ENCODE peak calls at places on chromosomes 13 and 19, in nine cellular contexts. S is H54, F is IMR-90, R is A549, B is right lobe of liver, I is prostate gland, P is stomach, K is uterus, H is sigmoid colon. W is an unnamed sample.

GRCh38 chr19:27750697-27751391 is 1462.1 kb downstream of the UQCRFS1 start:
- DNase-seq in I (no peak), R (no peak), B (no peak), K (peak; percentile 2), P (peak; percentile 13), F (no peak), H (peak; percentile 9), S (no peak), W (no peak)

GRCh38 chr19:17614476-17614875 is 59.0 kb downstream of the COLGALT1 start:
- DNase-seq in K (no peak), S (no peak), H (no peak), I (no peak), P (no peak), R (no peak), B (no peak), F (no peak), W (no peak)

GRCh38 chr13:76425930-76426329 is 460.3 kb downstream of the KCTD12 start:
- DNase-seq in R (no peak), P (no peak), H (no peak), K (no peak), I (no peak), S (no peak), F (peak; percentile 93), B (no peak), W (no peak)

GRCh38 chr13:33510350-33510749 is 224.8 kb upstream of the STARD13 start:
- DNase-seq in I (no peak), H (no peak), S (no peak), R (no peak), F (no peak), K (no peak), B (no peak), P (no peak), W (no peak)

GRCh38 chr13:80787604-80788003 is 446.7 kb upstream of the SPRY2 start:
- DNase-seq in H (no peak), I (no peak), F (no peak), B (no peak), P (no peak), S (no peak), R (no peak), K (no peak), W (no peak)

GRCh38 chr19:7790416-7790815 is 27.4 kb downstream of the CLEC4M start:
- DNase-seq in F (no peak), P (no peak), I (no peak), H (no peak), S (no peak), K (no peak), R (no peak), B (no peak), W (no peak)

GRCh38 chr19:42287826-42288107 is 14.2 kb upstream of the PRR19 start:
- DNase-seq in F (no peak), P (no peak), I (no peak), K (no peak), S (no peak), H (no peak), B (peak; percentile 46), R (no peak), W (no peak)

GRCh38 chr13:112972258-112972657 is 3.2 kb downstream of the MCF2L start:
- DNase-seq in S (no peak), R (no peak), B (no peak), P (no peak), F (no peak), H (no peak), K (no peak), I (no peak), W (no peak)

GRCh38 chr19:11735375-11735774 is 3.4 kb downstream of the ZNF823 start:
- DNase-seq in H (no peak), I (no peak), B (no peak), R (no peak), S (no peak), K (no peak), P (no peak), F (no peak), W (no peak)

GRCh38 chr19:11737964-11738745 is 591 bp downstream of the ZNF823 start:
- DNase-seq in R (peak; percentile 43), I (peak; percentile 29), K (peak; percentile 23), P (peak; percentile 82), F (peak; percentile 12), B (peak; percentile 89), H (peak; percentile 77), S (peak; percentile 15), W (peak; percentile 48)

GRCh38 chr19:11736696-11737095 is 2.0 kb downstream of the ZNF823 start:
- DNase-seq in K (peak; percentile 19), I (no peak), S (peak; percentile 22), F (peak; percentile 33), B (no peak), H (peak; percentile 72), P (no peak), R (no peak), W (peak; percentile 68)

DNA sequence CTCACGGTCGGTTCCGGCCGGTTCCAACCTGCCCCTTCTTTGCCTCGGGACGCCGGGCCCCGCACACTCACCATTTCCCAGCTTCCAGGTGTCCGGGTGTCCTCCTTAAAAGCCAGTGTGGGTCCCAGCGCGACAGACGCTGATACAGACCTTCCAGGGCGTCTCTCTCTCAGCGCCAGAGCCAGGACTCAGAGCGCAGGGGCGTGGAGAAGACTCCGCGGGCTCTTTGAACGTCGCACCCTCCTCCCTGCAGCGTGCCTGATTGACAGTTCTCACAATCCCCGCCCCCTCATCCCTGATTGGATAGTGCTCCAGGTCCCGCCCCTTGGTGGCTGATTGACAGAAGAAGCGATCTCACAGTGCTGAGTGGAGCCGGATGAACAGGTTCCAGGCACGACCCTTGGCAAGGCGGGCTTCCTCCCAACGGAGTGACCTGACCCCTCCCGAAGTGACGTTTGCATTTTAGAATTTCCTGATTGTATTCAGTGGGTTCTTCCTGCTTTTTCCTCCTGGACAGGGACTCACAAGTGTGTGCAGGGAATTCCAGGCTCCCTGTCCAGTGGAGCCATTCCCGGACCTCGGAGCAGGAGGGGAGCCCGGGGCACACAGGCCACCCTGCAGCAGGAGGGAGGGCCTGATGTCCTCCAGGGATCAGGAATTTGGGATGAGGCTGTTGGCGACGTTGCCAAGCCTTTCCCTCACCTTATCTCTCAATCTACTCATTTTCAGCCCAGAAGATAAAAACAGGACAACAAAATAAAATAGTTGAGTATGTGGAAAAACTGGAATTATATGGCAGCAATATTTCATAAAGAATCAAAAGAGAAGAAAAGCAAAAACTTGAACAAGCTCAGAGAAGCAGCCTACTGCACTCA is at the start of gene ZNF823:
- DNase-seq in B (peak; percentile 99), I (peak; percentile 100), S (peak; percentile 81), K (peak; percentile 100), H (peak; percentile 100), R (peak; percentile 95), P (peak; percentile 100), F (peak; percentile 97), W (peak; percentile 96)
- TF ChIP-seq POLR2A in B (peak; percentile 88), I (peak; percentile 92), S (peak; percentile 58), K (peak; percentile 67), H (peak; percentile 72), R (peak; percentile 19), P (no peak), F (no peak), W (peak; percentile 64)

GRCh38 chr19:48556825-48557224 is 4.9 kb downstream of the SULT2B1 start:
- DNase-seq in K (no peak), P (no peak), B (no peak), R (no peak), I (no peak), F (no peak), H (no peak), S (no peak), W (no peak)

GRCh38 chr19:48558018-48558684 is 6.2 kb downstream of the SULT2B1 start:
- DNase-seq in B (peak; percentile 64), F (peak; percentile 40), R (peak; percentile 98), H (no peak), P (peak; percentile 80), K (no peak), I (peak; percentile 87), S (no peak), W (no peak)

GRCh38 chr19:48560095-48560530 is 8.1 kb downstream of the SULT2B1 start:
- DNase-seq in H (no peak), B (no peak), R (peak; percentile 72), F (no peak), S (no peak), P (no peak), K (no peak), I (no peak), W (no peak)

GRCh38 chr19:48565090-48565489 is 13.1 kb downstream of the SULT2B1 start:
- DNase-seq in F (peak; percentile 83), R (peak; percentile 99), H (no peak), P (no peak), B (no peak), I (no peak), S (no peak), K (no peak), W (no peak)

GRCh38 chr19:48561412-48561811 is 9.4 kb downstream of the SULT2B1 start:
- DNase-seq in R (no peak), K (no peak), F (no peak), S (no peak), B (no peak), P (no peak), H (no peak), I (no peak), W (no peak)
- TF ChIP-seq POLR2A in R (no peak), K (no peak), F (no peak), S (no peak), B (no peak), P (no peak), H (no peak), I (no peak), W (no peak)

GRCh38 chr19:4967738-4968461 is 1.0 kb upstream of the KDM4B start:
- DNase-seq in K (no peak), I (no peak), S (no peak), F (no peak), B (no peak), H (no peak), P (no peak), R (no peak), W (no peak)

GRCh38 chr19:4966591-4966990 is 2.3 kb upstream of the KDM4B start:
- DNase-seq in K (no peak), H (no peak), I (no peak), B (no peak), S (no peak), P (no peak), R (no peak), F (no peak), W (no peak)

GRCh38 chr19:4969772-4970531 is 1.0 kb downstream of the KDM4B start:
- DNase-seq in S (no peak), K (no peak), P (no peak), R (no peak), B (no peak), H (no peak), F (no peak), I (no peak), W (no peak)

GRCh38 chr19:4969292-4969771 is 419 bp downstream of the KDM4B start:
- DNase-seq in I (no peak), P (no peak), F (no peak), S (no peak), R (no peak), B (no peak), H (no peak), K (no peak), W (no peak)

GRCh38 chr19:4968462-4969291 is at the start of gene KDM4B:
- DNase-seq in F (peak; percentile 99), B (peak; percentile 100), K (peak; percentile 99), P (peak; percentile 99), H (peak; percentile 100), R (peak; percentile 99), S (peak; percentile 97), I (peak; percentile 99), W (peak; percentile 100)
- TF ChIP-seq POLR2A in F (peak; percentile 99), B (peak; percentile 98), K (peak; percentile 93), P (no peak), H (no peak), R (peak; percentile 71), S (peak; percentile 95), I (peak; percentile 95), W (peak; percentile 86)

DNA sequence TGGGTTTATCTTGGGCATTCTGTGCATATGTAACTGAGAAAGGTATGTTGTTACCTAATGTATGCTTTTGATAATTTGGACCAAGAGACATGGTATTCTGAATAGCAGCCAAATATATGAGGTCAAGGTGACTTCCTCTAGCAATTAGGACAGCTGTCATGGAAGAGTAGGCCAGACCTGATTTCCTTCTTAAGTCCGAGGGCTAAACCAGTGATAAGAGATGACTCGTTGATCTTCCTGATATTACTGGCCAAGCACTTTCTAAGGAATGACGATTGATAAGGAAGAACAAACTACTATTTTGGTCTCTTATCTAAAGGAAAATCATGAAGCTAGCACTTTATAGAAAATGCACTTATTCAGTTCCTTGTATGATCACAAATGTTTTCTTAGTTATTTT is 42.7 kb downstream of the ARHGAP35 start:
- DNase-seq in F (no peak), P (no peak), B (no peak), H (no peak), S (no peak), K (no peak), I (no peak), R (no peak), W (no peak)
- TF ChIP-seq POLR2A in F (no peak), P (no peak), B (no peak), H (no peak), S (no peak), K (no peak), I (no peak), R (no peak), W (no peak)